ENCODE peak calls at places on chromosomes 2 and 18, in six cellular contexts. K is mesenchymal stem cell, F is neuronal stem cell, P is H9, U is IMR-90, W is H1. B is an unnamed sample.

GRCh38 chr2:205982776-205983327 is 103.1 kb downstream of the INO80D start:
- DNase-seq in K (no peak), F (no peak), P (no peak), U (no peak), W (no peak), B (peak; percentile 61)

GRCh38 chr2:237879058-237879430 is 19.6 kb downstream of the RAMP1 start:
- DNase-seq in K (no peak), F (no peak), P (no peak), U (peak; percentile 56), W (no peak), B (no peak)

GRCh38 chr2:177553176-177553909 is 160.8 kb downstream of the AGPS start:
- DNase-seq in K (peak; percentile 42), F (no peak), P (no peak), U (peak; percentile 28), W (no peak), B (peak; percentile 54)

GRCh38 chr2:151258121-151258520 is 3.5 kb downstream of the RBM43 start:
- DNase-seq in K (peak; percentile 78), F (no peak), P (no peak), U (peak; percentile 91), W (no peak), B (no peak)

GRCh38 chr2:36389081-36389480 is 33.5 kb downstream of the CRIM1 start:
- DNase-seq in K (peak; percentile 63), F (no peak), P (no peak), U (peak; percentile 67), W (no peak), B (no peak)

GRCh38 chr2:172285010-172285621 is 142.3 kb upstream of the ITGA6 start:
- DNase-seq in K (peak; percentile 75), F (peak; percentile 68), P (peak; percentile 55), U (peak; percentile 78), W (no peak), B (no peak)

GRCh38 chr2:217966399-217967068 is 36.3 kb downstream of the TNS1 start:
- DNase-seq in K (peak; percentile 65), F (no peak), P (no peak), U (peak; percentile 54), W (no peak), B (no peak)

GRCh38 chr2:19574788-19575260 is 216.4 kb upstream of the OSR1 start:
- DNase-seq in K (peak; percentile 79), F (peak; percentile 4), P (no peak), U (peak; percentile 82), W (no peak), B (no peak)

GRCh38 chr2:190579945-190580866 is 45.7 kb upstream of the NEMP2 start:
- DNase-seq in K (no peak), F (no peak), P (no peak), U (no peak), W (no peak), B (no peak)

GRCh38 chr2:82837588-82838304 is 1621.3 kb downstream of the SUCLG1 start:
- DNase-seq in K (peak; percentile 90), F (no peak), P (no peak), U (peak; percentile 70), W (no peak), B (no peak)

GRCh38 chr2:237500681-237501424 is 13.8 kb downstream of the MLPH start:
- DNase-seq in K (peak; percentile 100), F (no peak), P (no peak), U (peak; percentile 100), W (peak; percentile 53), B (peak; percentile 89)

GRCh38 chr2:27672723-27673486 is 9.2 kb downstream of the SLC4A1AP start:
- DNase-seq in K (no peak), F (no peak), P (no peak), U (no peak), W (no peak), B (no peak)

GRCh38 chr2:15789381-15790062 is 150.8 kb upstream of the MYCN start:
- DNase-seq in K (no peak), F (no peak), P (no peak), U (no peak), W (no peak), B (no peak)
- H3K14ac ChIP-seq in K (no peak overlapping the region), F (no peak overlapping the region), P (no peak overlapping the region), U (no peak overlapping the region), W (no peak overlapping the region), B (no peak overlapping the region)

GRCh38 chr2:68248806-68249205 is 3.5 kb downstream of the PPP3R1 start:
- DNase-seq in K (no peak), F (no peak), P (no peak), U (no peak), W (no peak), B (no peak)
- H3K23ac ChIP-seq in K (no peak overlapping the region), F (no peak overlapping the region), P (no peak overlapping the region), U (peak overlapping the region; percentile 72), W (no peak overlapping the region), B (no peak overlapping the region)

DNA sequence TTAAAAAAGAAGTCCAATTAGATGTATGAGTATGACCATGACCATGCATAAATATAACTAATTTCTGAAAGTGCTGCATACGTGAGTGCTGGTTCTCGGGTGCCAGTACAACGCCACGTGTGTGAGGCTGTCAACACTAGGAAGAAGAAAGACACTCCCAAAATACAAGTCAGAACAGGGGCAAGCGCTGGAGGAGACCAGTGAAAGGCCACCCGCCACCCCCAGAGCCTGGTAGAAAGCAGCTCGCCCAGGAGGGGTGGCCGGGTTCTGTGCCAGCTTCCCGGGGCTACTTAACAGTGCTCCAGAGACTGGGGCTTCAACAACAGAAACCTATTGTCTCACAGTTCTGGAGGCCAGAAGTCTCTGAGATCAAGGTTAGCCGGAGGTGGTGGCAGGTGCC is 147.6 kb downstream of the RTP5 start:
- DNase-seq in K (no peak), F (no peak), P (no peak), U (no peak), W (no peak), B (no peak)
- H3K14ac ChIP-seq in K (no peak overlapping the region), F (no peak overlapping the region), P (no peak overlapping the region), U (no peak overlapping the region), W (no peak overlapping the region), B (no peak overlapping the region)

GRCh38 chr18:49490246-49490762 is 3.3 kb upstream of the C18orf32 start:
- DNase-seq in K (peak; percentile 7), F (no peak), P (no peak), U (no peak), W (no peak), B (no peak)
- H3K23ac ChIP-seq in K (no peak overlapping the region), F (no peak overlapping the region), P (no peak overlapping the region), U (no peak overlapping the region), W (no peak overlapping the region), B (no peak overlapping the region)

GRCh38 chr2:239554761-239555565 is 154.1 kb upstream of the HDAC4 start:
- DNase-seq in K (no peak), F (no peak), P (no peak), U (no peak), W (no peak), B (no peak)
- H3K14ac ChIP-seq in K (no peak overlapping the region), F (no peak overlapping the region), P (no peak overlapping the region), U (no peak overlapping the region), W (no peak overlapping the region), B (no peak overlapping the region)

DNA sequence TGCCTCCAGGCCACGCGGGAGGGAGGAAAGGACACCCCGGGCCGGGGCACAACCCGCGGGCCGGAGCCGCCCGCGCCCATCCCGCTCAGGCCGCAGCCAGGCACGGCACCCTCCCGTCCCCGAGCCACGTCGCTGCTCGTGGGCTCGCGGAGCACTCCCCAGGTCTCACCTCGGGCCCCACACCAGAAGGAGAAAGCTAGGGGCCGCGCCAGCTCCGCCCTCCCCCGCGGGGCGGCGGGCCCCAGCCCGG is 614 bp downstream of the HDLBP start:
- DNase-seq in K (no peak), F (no peak), P (no peak), U (no peak), W (no peak), B (no peak)
- H3K23ac ChIP-seq in K (no peak overlapping the region), F (peak overlapping the region; percentile 66), P (no peak overlapping the region), U (peak overlapping the region; percentile 93), W (no peak overlapping the region), B (no peak overlapping the region)